ENCODE peak calls at places on chromosomes 11 and 22, in six cellular contexts. One of them, this sample, is unnamed.

GRCh38 chr11:65204646-65205601 is 23.2 kb downstream of the CAPN1 start:
- DNase-seq in left lung: peak
- DNase-seq in fibroblast of the aortic adventitia: peak
- DNase-seq in dorsolateral prefrontal cortex: peak
- DNase-seq in SK-N-SH: peak
- DNase-seq in choroid plexus epithelial cell: peak
- DNase-seq in this sample: peak

GRCh38 chr22:36069368-36069767 is 40.7 kb upstream of the RBFOX2 start:
- DNase-seq in left lung: no peak
- DNase-seq in fibroblast of the aortic adventitia: no peak
- DNase-seq in dorsolateral prefrontal cortex: no peak
- DNase-seq in SK-N-SH: no peak
- DNase-seq in choroid plexus epithelial cell: no peak
- DNase-seq in this sample: no peak

GRCh38 chr11:115990004-115990447 is 485.8 kb upstream of the CADM1 start:
- DNase-seq in left lung: peak
- DNase-seq in fibroblast of the aortic adventitia: no peak
- DNase-seq in dorsolateral prefrontal cortex: peak
- DNase-seq in SK-N-SH: peak
- DNase-seq in choroid plexus epithelial cell: no peak
- DNase-seq in this sample: no peak

GRCh38 chr11:63680842-63681207 is 475 bp upstream of the RTN3 start:
- DNase-seq in left lung: no peak
- DNase-seq in fibroblast of the aortic adventitia: no peak
- DNase-seq in dorsolateral prefrontal cortex: peak
- DNase-seq in SK-N-SH: peak
- DNase-seq in choroid plexus epithelial cell: no peak
- DNase-seq in this sample: no peak

GRCh38 chr11:106668147-106668546 is 350.1 kb downstream of the GUCY1A2 start:
- DNase-seq in left lung: no peak
- DNase-seq in fibroblast of the aortic adventitia: peak
- DNase-seq in dorsolateral prefrontal cortex: no peak
- DNase-seq in SK-N-SH: no peak
- DNase-seq in choroid plexus epithelial cell: peak
- DNase-seq in this sample: peak

GRCh38 chr11:115873813-115874212 is 369.6 kb upstream of the CADM1 start:
- DNase-seq in left lung: no peak
- DNase-seq in fibroblast of the aortic adventitia: no peak
- DNase-seq in dorsolateral prefrontal cortex: no peak
- DNase-seq in SK-N-SH: no peak
- DNase-seq in choroid plexus epithelial cell: no peak
- DNase-seq in this sample: no peak

GRCh38 chr11:134466035-134466908 is 54.2 kb upstream of the B3GAT1 start:
- DNase-seq in left lung: no peak
- DNase-seq in fibroblast of the aortic adventitia: no peak
- DNase-seq in dorsolateral prefrontal cortex: peak
- DNase-seq in SK-N-SH: no peak
- DNase-seq in choroid plexus epithelial cell: no peak
- DNase-seq in this sample: no peak

GRCh38 chr22:41021655-41022454 is 70.5 kb upstream of the EP300 start:
- DNase-seq in left lung: peak
- DNase-seq in fibroblast of the aortic adventitia: peak
- DNase-seq in dorsolateral prefrontal cortex: peak
- DNase-seq in SK-N-SH: peak
- DNase-seq in choroid plexus epithelial cell: peak
- DNase-seq in this sample: peak

GRCh38 chr11:27041141-27041869 is 690 bp downstream of the BBOX1 start:
- DNase-seq in left lung: no peak
- DNase-seq in fibroblast of the aortic adventitia: no peak
- DNase-seq in dorsolateral prefrontal cortex: no peak
- DNase-seq in SK-N-SH: no peak
- DNase-seq in choroid plexus epithelial cell: no peak
- DNase-seq in this sample: no peak

GRCh38 chr11:87007938-87008337 is 29.8 kb upstream of the TMEM135 start:
- DNase-seq in left lung: no peak
- DNase-seq in fibroblast of the aortic adventitia: peak
- DNase-seq in dorsolateral prefrontal cortex: no peak
- DNase-seq in SK-N-SH: no peak
- DNase-seq in choroid plexus epithelial cell: peak
- DNase-seq in this sample: peak

GRCh38 chr11:61174275-61174674 is 13.0 kb upstream of the VPS37C start:
- DNase-seq in left lung: no peak
- DNase-seq in fibroblast of the aortic adventitia: no peak
- DNase-seq in dorsolateral prefrontal cortex: no peak
- DNase-seq in SK-N-SH: no peak
- DNase-seq in choroid plexus epithelial cell: no peak
- DNase-seq in this sample: no peak

GRCh38 chr11:73030130-73030529 is 112.0 kb downstream of the FCHSD2 start:
- DNase-seq in left lung: no peak
- DNase-seq in fibroblast of the aortic adventitia: no peak
- DNase-seq in dorsolateral prefrontal cortex: no peak
- DNase-seq in SK-N-SH: no peak
- DNase-seq in choroid plexus epithelial cell: no peak
- DNase-seq in this sample: no peak

GRCh38 chr22:37533995-37534394 is 14.8 kb upstream of the CARD10 start:
- DNase-seq in left lung: no peak
- DNase-seq in fibroblast of the aortic adventitia: peak
- DNase-seq in dorsolateral prefrontal cortex: no peak
- DNase-seq in SK-N-SH: no peak
- DNase-seq in choroid plexus epithelial cell: peak
- DNase-seq in this sample: peak

GRCh38 chr22:17230239-17230638 is 11.0 kb upstream of the ADA2 start:
- DNase-seq in left lung: no peak
- DNase-seq in fibroblast of the aortic adventitia: no peak
- DNase-seq in dorsolateral prefrontal cortex: no peak
- DNase-seq in SK-N-SH: no peak
- DNase-seq in choroid plexus epithelial cell: no peak
- DNase-seq in this sample: no peak

GRCh38 chr11:2118674-2119073 is 20.5 kb downstream of the IGF2 start:
- DNase-seq in left lung: no peak
- DNase-seq in fibroblast of the aortic adventitia: no peak
- DNase-seq in dorsolateral prefrontal cortex: no peak
- DNase-seq in SK-N-SH: no peak
- DNase-seq in choroid plexus epithelial cell: no peak
- DNase-seq in this sample: no peak

GRCh38 chr11:107696140-107696539 is 15.7 kb downstream of the SLN start:
- DNase-seq in left lung: no peak
- DNase-seq in fibroblast of the aortic adventitia: peak
- DNase-seq in dorsolateral prefrontal cortex: no peak
- DNase-seq in SK-N-SH: no peak
- DNase-seq in choroid plexus epithelial cell: peak
- DNase-seq in this sample: peak

GRCh38 chr11:7892751-7893356 is 38.2 kb downstream of the OR10A6 start:
- DNase-seq in left lung: no peak
- DNase-seq in fibroblast of the aortic adventitia: peak
- DNase-seq in dorsolateral prefrontal cortex: no peak
- DNase-seq in SK-N-SH: peak
- DNase-seq in choroid plexus epithelial cell: peak
- DNase-seq in this sample: peak

GRCh38 chr11:77075425-77075905 is 8.7 kb downstream of the CAPN5 start:
- DNase-seq in left lung: no peak
- DNase-seq in fibroblast of the aortic adventitia: no peak
- DNase-seq in dorsolateral prefrontal cortex: no peak
- DNase-seq in SK-N-SH: no peak
- DNase-seq in choroid plexus epithelial cell: no peak
- DNase-seq in this sample: no peak

GRCh38 chr11:120977470-120977869 is 46.4 kb upstream of the TBCEL start:
- DNase-seq in left lung: no peak
- DNase-seq in fibroblast of the aortic adventitia: no peak
- DNase-seq in dorsolateral prefrontal cortex: no peak
- DNase-seq in SK-N-SH: no peak
- DNase-seq in choroid plexus epithelial cell: no peak
- DNase-seq in this sample: no peak

GRCh38 chr11:33452806-33453205 is 195.6 kb downstream of the HIPK3 start:
- DNase-seq in left lung: no peak
- DNase-seq in fibroblast of the aortic adventitia: peak
- DNase-seq in dorsolateral prefrontal cortex: no peak
- DNase-seq in SK-N-SH: no peak
- DNase-seq in choroid plexus epithelial cell: peak
- DNase-seq in this sample: peak

GRCh38 chr11:4531666-4532065 is 13.3 kb upstream of the OR52M1 start:
- DNase-seq in left lung: no peak
- DNase-seq in fibroblast of the aortic adventitia: no peak
- DNase-seq in dorsolateral prefrontal cortex: no peak
- DNase-seq in SK-N-SH: no peak
- DNase-seq in choroid plexus epithelial cell: no peak
- DNase-seq in this sample: no peak

GRCh38 chr22:32562396-32562795 is 87.8 kb downstream of the FBXO7 start:
- DNase-seq in left lung: no peak
- DNase-seq in fibroblast of the aortic adventitia: no peak
- DNase-seq in dorsolateral prefrontal cortex: no peak
- DNase-seq in SK-N-SH: no peak
- DNase-seq in choroid plexus epithelial cell: no peak
- DNase-seq in this sample: peak

GRCh38 chr11:23556163-23556750 is 696.0 kb upstream of the CCDC179 start:
- DNase-seq in left lung: no peak
- DNase-seq in fibroblast of the aortic adventitia: no peak
- DNase-seq in dorsolateral prefrontal cortex: no peak
- DNase-seq in SK-N-SH: no peak
- DNase-seq in choroid plexus epithelial cell: no peak
- DNase-seq in this sample: no peak

GRCh38 chr11:74380746-74381439 is 17.3 kb downstream of the PGM2L1 start:
- DNase-seq in left lung: no peak
- DNase-seq in fibroblast of the aortic adventitia: no peak
- DNase-seq in dorsolateral prefrontal cortex: no peak
- DNase-seq in SK-N-SH: no peak
- DNase-seq in choroid plexus epithelial cell: peak
- DNase-seq in this sample: no peak

GRCh38 chr22:39283312-39284141 is 35.9 kb downstream of the RPL3 start:
- DNase-seq in left lung: peak
- DNase-seq in fibroblast of the aortic adventitia: no peak
- DNase-seq in dorsolateral prefrontal cortex: peak
- DNase-seq in SK-N-SH: peak
- DNase-seq in choroid plexus epithelial cell: no peak
- DNase-seq in this sample: peak

GRCh38 chr11:102256251-102256650 is 61.0 kb upstream of the BIRC3 start:
- DNase-seq in left lung: no peak
- DNase-seq in fibroblast of the aortic adventitia: no peak
- DNase-seq in dorsolateral prefrontal cortex: no peak
- DNase-seq in SK-N-SH: no peak
- DNase-seq in choroid plexus epithelial cell: peak
- DNase-seq in this sample: peak

GRCh38 chr22:28821452-28821851 is 21.1 kb upstream of the XBP1 start:
- DNase-seq in left lung: no peak
- DNase-seq in fibroblast of the aortic adventitia: no peak
- DNase-seq in dorsolateral prefrontal cortex: no peak
- DNase-seq in SK-N-SH: no peak
- DNase-seq in choroid plexus epithelial cell: no peak
- DNase-seq in this sample: no peak

GRCh38 chr11:79100093-79100704 is 340.6 kb downstream of the TENM4 start:
- DNase-seq in left lung: no peak
- DNase-seq in fibroblast of the aortic adventitia: peak
- DNase-seq in dorsolateral prefrontal cortex: no peak
- DNase-seq in SK-N-SH: peak
- DNase-seq in choroid plexus epithelial cell: peak
- DNase-seq in this sample: peak

GRCh38 chr11:66071326-66071870 is 1.3 kb downstream of the PACS1 start:
- DNase-seq in left lung: no peak
- DNase-seq in fibroblast of the aortic adventitia: no peak
- DNase-seq in dorsolateral prefrontal cortex: no peak
- DNase-seq in SK-N-SH: no peak
- DNase-seq in choroid plexus epithelial cell: peak
- DNase-seq in this sample: no peak

GRCh38 chr22:46078241-46079092 is 71.9 kb upstream of the PPARA start:
- DNase-seq in left lung: peak
- DNase-seq in fibroblast of the aortic adventitia: peak
- DNase-seq in dorsolateral prefrontal cortex: peak
- DNase-seq in SK-N-SH: peak
- DNase-seq in choroid plexus epithelial cell: no peak
- DNase-seq in this sample: peak

GRCh38 chr22:49983148-49984042 is 22.8 kb downstream of the PIM3 start:
- DNase-seq in left lung: peak
- DNase-seq in fibroblast of the aortic adventitia: no peak
- DNase-seq in dorsolateral prefrontal cortex: no peak
- DNase-seq in SK-N-SH: peak
- DNase-seq in choroid plexus epithelial cell: no peak
- DNase-seq in this sample: no peak
- TF ChIP-seq CTCF in left lung: peak
- TF ChIP-seq CTCF in fibroblast of the aortic adventitia: peak
- TF ChIP-seq CTCF in dorsolateral prefrontal cortex: no peak
- TF ChIP-seq CTCF in SK-N-SH: peak
- TF ChIP-seq CTCF in choroid plexus epithelial cell: peak
- TF ChIP-seq CTCF in this sample: peak

GRCh38 chr11:44011797-44012196 is 36.0 kb upstream of the ACCSL start:
- DNase-seq in left lung: no peak
- DNase-seq in fibroblast of the aortic adventitia: peak
- DNase-seq in dorsolateral prefrontal cortex: no peak
- DNase-seq in SK-N-SH: no peak
- DNase-seq in choroid plexus epithelial cell: peak
- DNase-seq in this sample: no peak
- H3K4me3 ChIP-seq in left lung: no peak
- H3K4me3 ChIP-seq in fibroblast of the aortic adventitia: no peak
- H3K4me3 ChIP-seq in dorsolateral prefrontal cortex: no peak
- H3K4me3 ChIP-seq in SK-N-SH: no peak
- H3K4me3 ChIP-seq in choroid plexus epithelial cell: no peak
- H3K4me3 ChIP-seq in this sample: no peak

GRCh38 chr11:14411818-14412217 is 52.8 kb upstream of the RRAS2 start:
- DNase-seq in left lung: no peak
- DNase-seq in fibroblast of the aortic adventitia: peak
- DNase-seq in dorsolateral prefrontal cortex: no peak
- DNase-seq in SK-N-SH: no peak
- DNase-seq in choroid plexus epithelial cell: peak
- DNase-seq in this sample: peak

GRCh38 chr11:14414470-14415461 is 55.8 kb upstream of the RRAS2 start:
- DNase-seq in left lung: no peak
- DNase-seq in fibroblast of the aortic adventitia: no peak
- DNase-seq in dorsolateral prefrontal cortex: no peak
- DNase-seq in SK-N-SH: no peak
- DNase-seq in choroid plexus epithelial cell: peak
- DNase-seq in this sample: peak

GRCh38 chr11:14417186-14417585 is 58.2 kb upstream of the RRAS2 start:
- DNase-seq in left lung: no peak
- DNase-seq in fibroblast of the aortic adventitia: peak
- DNase-seq in dorsolateral prefrontal cortex: no peak
- DNase-seq in SK-N-SH: no peak
- DNase-seq in choroid plexus epithelial cell: no peak
- DNase-seq in this sample: peak

GRCh38 chr11:14409891-14410290 is 50.9 kb upstream of the RRAS2 start:
- DNase-seq in left lung: no peak
- DNase-seq in fibroblast of the aortic adventitia: no peak
- DNase-seq in dorsolateral prefrontal cortex: no peak
- DNase-seq in SK-N-SH: no peak
- DNase-seq in choroid plexus epithelial cell: no peak
- DNase-seq in this sample: no peak

GRCh38 chr11:14413307-14414072 is 54.5 kb upstream of the RRAS2 start:
- DNase-seq in left lung: no peak
- DNase-seq in fibroblast of the aortic adventitia: peak
- DNase-seq in dorsolateral prefrontal cortex: no peak
- DNase-seq in SK-N-SH: no peak
- DNase-seq in choroid plexus epithelial cell: peak
- DNase-seq in this sample: peak
- TF ChIP-seq CTCF in left lung: no peak
- TF ChIP-seq CTCF in fibroblast of the aortic adventitia: peak
- TF ChIP-seq CTCF in dorsolateral prefrontal cortex: no peak
- TF ChIP-seq CTCF in SK-N-SH: peak
- TF ChIP-seq CTCF in choroid plexus epithelial cell: peak
- TF ChIP-seq CTCF in this sample: peak

GRCh38 chr22:19824197-19825015 is 30.3 kb downstream of the GNB1L start:
- DNase-seq in left lung: no peak
- DNase-seq in fibroblast of the aortic adventitia: no peak
- DNase-seq in dorsolateral prefrontal cortex: peak
- DNase-seq in SK-N-SH: no peak
- DNase-seq in choroid plexus epithelial cell: no peak
- DNase-seq in this sample: no peak
- H3K4me3 ChIP-seq in left lung: no peak
- H3K4me3 ChIP-seq in fibroblast of the aortic adventitia: no peak
- H3K4me3 ChIP-seq in dorsolateral prefrontal cortex: no peak
- H3K4me3 ChIP-seq in SK-N-SH: no peak
- H3K4me3 ChIP-seq in choroid plexus epithelial cell: no peak
- H3K4me3 ChIP-seq in this sample: no peak

GRCh38 chr22:25702046-25702445 is 39.9 kb upstream of the MYO18B start:
- DNase-seq in left lung: no peak
- DNase-seq in fibroblast of the aortic adventitia: peak
- DNase-seq in dorsolateral prefrontal cortex: no peak
- DNase-seq in SK-N-SH: peak
- DNase-seq in choroid plexus epithelial cell: peak
- DNase-seq in this sample: peak
- TF ChIP-seq CTCF in left lung: no peak
- TF ChIP-seq CTCF in fibroblast of the aortic adventitia: peak
- TF ChIP-seq CTCF in dorsolateral prefrontal cortex: peak
- TF ChIP-seq CTCF in SK-N-SH: peak
- TF ChIP-seq CTCF in choroid plexus epithelial cell: peak
- TF ChIP-seq CTCF in this sample: peak

This sample was measured in cardiac fibroblast.